ENCODE peak calls at places on chromosomes 5 and 9, in five cellular contexts. A is cardiac fibroblast, B is GM12865, W is mesothelial cell of epicardium, Z is heart right ventricle. S is an unnamed sample.

GRCh38 chr9:85178486-85178885 is 509.0 kb downstream of the NTRK2 start:
- DNase-seq in A (no peak), B (no peak), W (no peak), Z (no peak), S (no peak)

GRCh38 chr9:137492464-137493162 is 33.5 kb upstream of the NSMF start:
- DNase-seq in A (no peak), B (peak), W (no peak), Z (no peak), S (peak)

GRCh38 chr5:68333649-68334549 is 118.3 kb downstream of the PIK3R1 start:
- DNase-seq in A (peak), B (no peak), W (no peak), Z (no peak), S (no peak)

GRCh38 chr5:141992349-141992963 is 20.4 kb downstream of the GNPDA1 start:
- DNase-seq in A (peak), B (peak), W (peak), Z (peak), S (peak)

GRCh38 chr5:139658928-139659667 is 10.9 kb downstream of the CXXC5 start:
- DNase-seq in A (peak), B (peak), W (no peak), Z (peak), S (peak)

GRCh38 chr9:70079364-70080103 is 35.9 kb downstream of the MAMDC2 start:
- DNase-seq in A (peak), B (no peak), W (no peak), Z (no peak), S (no peak)

GRCh38 chr9:79799691-79800345 is 228.1 kb downstream of the TLE4 start:
- DNase-seq in A (no peak), B (no peak), W (no peak), Z (peak), S (no peak)

GRCh38 chr9:113645224-113645971 is 181.9 kb downstream of the RGS3 start:
- DNase-seq in A (no peak), B (no peak), W (no peak), Z (no peak), S (no peak)

GRCh38 chr5:169289520-169289919 is 11.4 kb downstream of the SLIT3 start:
- DNase-seq in A (no peak), B (no peak), W (no peak), Z (no peak), S (no peak)

GRCh38 chr9:109816490-109816889 is 36.5 kb downstream of the PALM2AKAP2 start:
- DNase-seq in A (peak), B (no peak), W (no peak), Z (peak), S (peak)

GRCh38 chr5:139473565-139473964 is 2.8 kb downstream of the SMIM33 start:
- DNase-seq in A (no peak), B (peak), W (no peak), Z (no peak), S (no peak)

GRCh38 chr5:157481255-157481654 is 21.2 kb downstream of the NIPAL4 start:
- DNase-seq in A (no peak), B (no peak), W (no peak), Z (no peak), S (no peak)

GRCh38 chr9:12462861-12463260 is 230.3 kb upstream of the TYRP1 start:
- DNase-seq in A (no peak), B (no peak), W (no peak), Z (no peak), S (no peak)

GRCh38 chr5:166845044-166845443 is 1446.4 kb upstream of the WWC1 start:
- DNase-seq in A (peak), B (no peak), W (no peak), Z (peak), S (peak)

GRCh38 chr5:78591227-78591626 is 57.3 kb downstream of the LHFPL2 start:
- DNase-seq in A (peak), B (no peak), W (no peak), Z (no peak), S (no peak)

GRCh38 chr5:57937025-57937424 is 454.4 kb upstream of the ACTBL2 start:
- DNase-seq in A (peak), B (no peak), W (no peak), Z (no peak), S (no peak)

GRCh38 chr5:41519801-41520200 is 9.4 kb upstream of the PLCXD3 start:
- DNase-seq in A (peak), B (no peak), W (no peak), Z (no peak), S (no peak)

GRCh38 chr9:131012396-131012917 is 3.5 kb downstream of the LAMC3 start:
- DNase-seq in A (no peak), B (no peak), W (no peak), Z (no peak), S (no peak)

DNA sequence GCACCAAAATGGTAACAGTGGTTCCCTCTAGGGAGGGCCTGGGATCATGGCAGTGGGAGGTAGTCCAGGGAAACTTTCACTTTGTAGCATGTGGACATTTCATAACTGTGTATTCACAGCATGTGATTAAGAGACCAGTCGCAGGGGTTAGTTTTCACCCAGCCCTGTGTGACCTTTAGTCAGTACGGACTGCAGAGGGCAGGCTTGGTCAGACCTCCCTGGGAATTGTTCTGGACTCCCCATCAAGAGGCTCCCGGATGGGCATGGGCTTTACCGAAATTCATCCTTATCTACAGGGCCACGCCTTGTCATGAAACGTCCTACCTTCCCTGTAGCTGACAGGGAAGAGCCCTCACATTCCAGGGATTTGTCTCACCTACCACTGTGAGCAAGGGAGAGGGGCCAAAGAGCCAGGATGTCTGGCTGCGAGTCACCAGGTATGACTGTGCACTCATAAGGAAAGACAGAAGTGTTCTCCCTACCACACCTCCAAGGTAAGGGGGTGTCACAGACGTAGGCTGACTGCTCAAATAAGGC is 19.9 kb downstream of the GPX3 start:
- DNase-seq in A (peak), B (no peak), W (no peak), Z (no peak), S (no peak)
- TF ChIP-seq CTCF in A (peak), B (no peak), W (no peak), Z (no peak), S (no peak)

DNA sequence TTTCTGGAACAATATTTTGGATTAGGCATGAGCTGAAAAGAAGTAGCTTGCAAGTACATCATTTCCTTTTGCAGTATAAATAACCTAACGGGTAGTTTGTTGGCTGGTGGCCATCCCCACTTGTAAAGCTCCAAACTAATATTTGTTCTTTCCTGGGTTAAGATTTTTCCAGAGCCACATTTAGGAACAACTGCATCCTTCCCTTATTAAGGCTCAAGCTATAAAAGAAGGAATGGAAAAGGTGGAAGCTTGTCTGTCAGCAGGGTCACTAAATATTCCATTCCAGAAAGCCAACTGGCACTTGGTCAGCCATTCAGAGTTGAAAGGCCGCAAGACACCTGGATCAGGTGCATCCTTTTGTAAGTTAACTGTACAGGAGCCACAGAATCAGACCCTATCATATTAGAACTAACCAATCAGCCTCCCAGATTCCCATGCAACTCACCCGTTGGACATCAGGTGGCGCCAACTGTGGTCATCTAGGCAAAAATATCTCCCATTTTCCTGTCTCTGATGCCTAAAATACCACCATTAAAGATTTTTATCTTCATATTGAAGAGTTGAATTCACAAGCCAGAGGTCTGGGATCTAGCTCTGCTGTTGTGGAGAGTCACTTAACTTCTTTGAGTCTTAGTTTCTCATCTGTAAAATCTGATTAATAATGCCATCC is 82.9 kb downstream of the PTCD2 start:
- DNase-seq in A (peak), B (no peak), W (no peak), Z (peak), S (peak)
- TF ChIP-seq CTCF in A (peak), B (no peak), W (no peak), Z (peak), S (peak)

GRCh38 chr9:100222674-100223073 is 123.6 kb downstream of the INVS start:
- DNase-seq in A (peak), B (peak), W (no peak), Z (no peak), S (peak)
- TF ChIP-seq CTCF in A (peak), B (no peak), W (no peak), Z (no peak), S (peak)

GRCh38 chr9:127912296-127912695 is 4.5 kb downstream of the ST6GALNAC4 start:
- DNase-seq in A (no peak), B (peak), W (no peak), Z (no peak), S (no peak)

GRCh38 chr9:127908660-127908926 is 8.2 kb downstream of the ST6GALNAC4 start:
- DNase-seq in A (no peak), B (no peak), W (no peak), Z (no peak), S (no peak)

GRCh38 chr9:127912882-127913281 is 4.0 kb downstream of the ST6GALNAC4 start:
- DNase-seq in A (no peak), B (peak), W (no peak), Z (no peak), S (no peak)

GRCh38 chr9:127909839-127910273 is 7.0 kb downstream of the ST6GALNAC4 start:
- DNase-seq in A (no peak), B (no peak), W (no peak), Z (no peak), S (no peak)

DNA sequence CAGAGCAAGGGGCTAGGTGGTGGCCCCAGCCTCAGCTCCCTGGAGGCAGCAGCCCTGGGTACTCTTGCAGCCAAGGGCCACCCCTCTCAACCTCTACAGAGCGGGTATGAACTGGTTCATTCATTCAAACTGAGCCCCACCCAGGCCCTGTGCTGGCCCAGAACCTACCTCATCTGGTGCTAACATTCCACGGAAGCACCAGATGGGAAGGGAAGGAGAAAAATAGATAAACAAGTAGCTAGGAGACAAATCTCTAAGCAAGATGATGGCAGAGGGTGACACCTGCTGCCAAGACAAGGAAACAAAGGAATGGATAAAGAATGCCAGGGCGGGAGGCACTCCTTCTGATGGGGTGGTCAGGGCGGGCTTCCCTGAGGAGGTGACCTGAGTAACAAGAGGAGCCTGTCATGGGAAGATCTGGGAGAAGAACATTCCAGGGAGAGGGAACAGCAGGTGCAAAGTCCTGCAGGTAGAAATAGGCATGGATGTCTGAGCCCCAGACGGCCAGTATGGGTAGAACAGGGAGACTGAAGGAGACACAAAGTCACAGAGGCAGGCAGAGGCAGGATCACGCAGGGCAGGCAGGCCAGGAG is 6.1 kb downstream of the ST6GALNAC4 start:
- DNase-seq in A (no peak), B (no peak), W (no peak), Z (no peak), S (peak)
- TF ChIP-seq CTCF in A (no peak), B (no peak), W (no peak), Z (no peak), S (peak)

GRCh38 chr9:90546200-90546599 is 96.4 kb downstream of the DIRAS2 start:
- DNase-seq in A (peak), B (peak), W (no peak), Z (no peak), S (peak)
- TF ChIP-seq CTCF in A (no peak), B (no peak), W (no peak), Z (no peak), S (no peak)

DNA sequence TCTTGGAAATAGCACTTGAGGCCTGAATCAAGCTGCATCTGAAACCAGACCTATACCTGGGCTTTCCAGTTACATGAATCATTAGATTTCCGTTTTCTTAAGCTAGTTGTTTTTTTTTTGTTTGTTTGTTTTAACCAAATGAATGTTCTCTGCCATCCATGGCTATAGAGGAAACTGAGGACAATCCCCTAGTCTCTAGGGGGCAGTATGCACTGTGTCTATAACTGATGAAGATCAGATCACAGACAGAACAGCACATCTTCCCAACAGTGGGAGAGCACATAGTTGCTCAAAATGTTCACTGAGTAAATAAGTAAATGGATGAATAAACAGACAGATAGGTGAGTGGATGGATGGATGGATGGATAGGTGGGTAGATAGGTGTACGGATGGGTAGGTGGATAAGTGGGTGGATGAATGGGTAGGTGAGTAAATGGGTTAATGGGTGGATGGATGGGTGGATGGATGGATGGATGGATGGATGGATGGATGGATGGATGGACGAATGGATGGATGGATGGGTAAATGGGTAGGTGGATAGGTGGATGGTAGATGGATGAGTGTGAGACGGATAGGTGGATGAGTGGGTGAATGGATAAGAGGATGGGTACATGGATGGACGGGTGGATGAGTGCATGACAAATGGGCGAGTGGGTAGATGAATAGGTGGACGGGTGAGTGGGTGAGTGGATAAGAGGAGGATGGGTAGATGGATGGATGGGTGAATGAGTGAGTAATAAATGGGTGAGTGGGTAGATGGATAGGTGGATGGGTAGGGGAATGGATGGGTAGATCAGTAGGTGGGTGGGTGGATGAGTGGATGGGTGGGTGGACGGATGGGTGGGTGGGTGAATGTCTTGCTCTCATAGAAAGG is 179.1 kb downstream of the FGF18 start:
- DNase-seq in A (no peak), B (no peak), W (no peak), Z (no peak), S (no peak)
- TF ChIP-seq CTCF in A (no peak), B (peak), W (no peak), Z (no peak), S (peak)

GRCh38 chr5:74032617-74033016 is 406.6 kb downstream of the ARHGEF28 start:
- DNase-seq in A (no peak), B (no peak), W (no peak), Z (no peak), S (no peak)

GRCh38 chr5:74031536-74031935 is 405.5 kb downstream of the ARHGEF28 start:
- DNase-seq in A (no peak), B (no peak), W (no peak), Z (no peak), S (no peak)

GRCh38 chr5:74035521-74035937 is 409.5 kb downstream of the ARHGEF28 start:
- DNase-seq in A (peak), B (peak), W (no peak), Z (peak), S (peak)

GRCh38 chr5:74030821-74031220 is 404.8 kb downstream of the ARHGEF28 start:
- DNase-seq in A (no peak), B (no peak), W (no peak), Z (no peak), S (no peak)

DNA sequence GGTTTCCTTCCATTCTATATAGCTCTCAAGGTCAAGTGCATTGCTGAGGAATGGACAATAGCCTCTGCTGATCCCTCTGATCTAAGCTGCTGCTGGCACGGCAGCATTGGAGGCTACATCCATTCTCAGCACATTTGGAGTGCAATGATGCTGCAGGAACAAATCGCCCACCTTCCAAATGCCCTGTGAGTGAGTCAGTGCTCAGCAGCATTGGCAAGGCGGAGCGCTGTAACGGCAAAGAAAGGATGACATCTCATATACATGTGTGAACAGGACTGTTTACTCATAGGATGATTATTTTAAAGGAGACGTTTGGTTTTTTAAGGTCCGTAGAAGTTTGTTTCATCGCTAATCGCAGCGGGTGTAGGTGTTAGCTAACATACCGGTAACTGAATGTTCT is 408.7 kb downstream of the ARHGEF28 start:
- DNase-seq in A (peak), B (no peak), W (no peak), Z (no peak), S (no peak)
- TF ChIP-seq CTCF in A (no peak), B (no peak), W (no peak), Z (no peak), S (no peak)

GRCh38 chr9:116212986-116213672 is 59.5 kb downstream of the PAPPA start:
- DNase-seq in A (no peak), B (no peak), W (no peak), Z (no peak), S (no peak)

GRCh38 chr9:116209406-116210116 is 56.0 kb downstream of the PAPPA start:
- DNase-seq in A (no peak), B (no peak), W (no peak), Z (no peak), S (peak)

GRCh38 chr9:116204252-116204882 is 50.8 kb downstream of the PAPPA start:
- DNase-seq in A (no peak), B (no peak), W (no peak), Z (no peak), S (no peak)

GRCh38 chr9:116207371-116208111 is 54.0 kb downstream of the PAPPA start:
- DNase-seq in A (peak), B (no peak), W (no peak), Z (no peak), S (peak)

DNA sequence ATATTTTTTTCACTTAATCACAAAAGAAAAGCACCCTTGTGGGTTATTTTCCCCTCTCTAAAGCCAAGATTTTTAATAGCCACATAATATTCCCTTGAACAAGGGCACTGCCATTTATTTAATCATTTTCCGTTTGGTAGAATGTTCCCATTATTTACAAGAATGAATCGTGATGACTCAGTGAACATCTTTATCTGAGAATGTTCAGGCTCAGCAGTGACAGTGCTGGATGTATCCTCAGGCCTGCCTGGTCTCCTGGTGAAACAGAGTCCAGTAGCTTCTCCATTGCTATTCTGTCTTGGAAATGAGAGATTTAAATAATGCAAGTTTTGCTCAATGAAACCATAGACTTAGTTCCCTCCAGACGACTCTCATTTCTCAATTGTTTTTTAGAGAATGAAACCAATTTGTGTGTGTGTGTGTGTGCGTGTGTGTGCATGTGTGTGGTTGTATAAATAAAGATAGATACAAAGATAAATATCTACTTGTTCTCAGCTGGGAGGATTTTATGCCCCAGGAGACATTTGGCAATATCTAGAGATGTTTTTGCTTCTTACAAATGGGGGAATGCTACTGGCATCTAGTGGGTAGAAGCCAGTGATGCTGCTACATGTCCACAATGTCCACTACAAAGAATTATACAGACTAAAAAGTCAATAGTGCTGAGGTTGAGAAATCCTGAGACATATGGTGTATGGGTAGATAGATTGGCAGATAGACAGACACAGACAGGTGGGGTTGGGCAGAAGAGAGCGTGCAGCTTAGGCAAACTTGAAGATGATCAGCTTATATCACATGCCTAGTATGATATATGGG is 55.0 kb downstream of the PAPPA start:
- DNase-seq in A (peak), B (no peak), W (no peak), Z (no peak), S (peak)
- TF ChIP-seq CTCF in A (peak), B (no peak), W (no peak), Z (no peak), S (peak)

DNA sequence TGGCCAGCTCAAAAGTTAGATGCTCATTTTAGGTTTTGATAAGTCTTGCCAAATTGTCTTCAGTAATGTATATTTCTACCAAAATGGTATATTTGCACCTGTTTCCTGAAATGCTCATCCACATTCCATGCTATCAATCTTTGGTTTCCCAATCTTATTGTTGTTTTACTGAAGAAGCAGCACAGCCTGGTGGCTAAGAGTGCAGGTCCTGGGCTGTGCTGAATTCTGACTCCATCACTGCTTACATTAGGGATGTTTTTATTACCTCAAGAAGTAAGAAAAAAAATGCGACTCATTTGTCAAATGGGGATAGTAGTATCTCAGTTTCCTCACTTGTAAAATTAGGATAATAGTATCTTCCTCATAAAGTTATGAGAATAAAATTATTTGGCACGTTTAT is 13.6 kb upstream of the S100Z start:
- DNase-seq in A (peak), B (no peak), W (no peak), Z (no peak), S (no peak)
- TF ChIP-seq CTCF in A (peak), B (no peak), W (no peak), Z (no peak), S (no peak)

S was measured in A673.